ENCODE peak calls at places on chromosomes 6 and 20, in nine cellular contexts. L is IMR-90, H is lower lobe of right lung, R is HCT116, Z is GM06990, G is foreskin fibroblast, P is brain microvascular endothelial cell, O is lower leg skin, I is lung. E is an unnamed sample.

GRCh38 chr20:11906626-11907480 is 10.8 kb upstream of the BTBD3 start:
- DNase-seq in I (no peak), P (no peak), G (no peak), H (no peak), R (no peak), Z (no peak), L (no peak), O (no peak), E (no peak)

GRCh38 chr20:15702161-15702560 is 871.1 kb downstream of the KIF16B start:
- DNase-seq in R (no peak), P (peak; percentile 51), L (peak; percentile 56), G (peak; percentile 55), O (no peak), H (no peak), I (no peak), Z (no peak), E (no peak)

GRCh38 chr6:47865206-47865605 is 83.4 kb downstream of the OPN5 start:
- DNase-seq in Z (no peak), H (no peak), P (no peak), G (no peak), I (no peak), O (no peak), L (no peak), R (no peak), E (no peak)

GRCh38 chr6:1075444-1075843 is 236.5 kb upstream of the FOXQ1 start:
- DNase-seq in I (no peak), P (no peak), O (peak; percentile 49), G (no peak), H (no peak), Z (no peak), L (peak; percentile 42), R (no peak), E (no peak)

GRCh38 chr6:158145940-158146339 is 22.1 kb downstream of the SERAC1 start:
- DNase-seq in R (no peak), H (no peak), Z (no peak), I (no peak), L (peak; percentile 44), P (no peak), G (no peak), O (no peak), E (no peak)

GRCh38 chr6:36626636-36627035 is 32.5 kb downstream of the SRSF3 start:
- DNase-seq in Z (no peak), H (no peak), R (no peak), O (no peak), G (no peak), L (no peak), P (no peak), I (no peak), E (peak; percentile 58)

GRCh38 chr6:10465633-10466499 is 51.0 kb upstream of the TFAP2A start:
- DNase-seq in P (peak; percentile 56), R (peak; percentile 65), I (no peak), O (no peak), H (no peak), G (peak; percentile 57), L (peak; percentile 28), Z (peak; percentile 23), E (peak; percentile 22)

GRCh38 chr6:13513606-13514502 is 26.5 kb upstream of the GFOD1 start:
- DNase-seq in G (no peak), H (no peak), O (no peak), L (no peak), Z (no peak), P (no peak), R (no peak), I (no peak), E (no peak)

GRCh38 chr6:139482184-139482751 is 107.8 kb upstream of the CITED2 start:
- DNase-seq in H (no peak), L (no peak), I (no peak), O (no peak), P (no peak), G (no peak), R (no peak), Z (no peak), E (peak; percentile 20)

GRCh38 chr20:25296094-25297093 is 48.5 kb downstream of the PYGB start:
- DNase-seq in G (peak; percentile 62), H (no peak), Z (no peak), R (no peak), I (no peak), O (no peak), L (peak; percentile 24), P (no peak), E (peak; percentile 32)

GRCh38 chr20:23083553-23084220 is 2.4 kb downstream of the CD93 start:
- DNase-seq in G (no peak), R (no peak), P (no peak), L (no peak), I (no peak), O (no peak), Z (no peak), H (no peak), E (no peak)
- H3K4me3 ChIP-seq in G (no peak overlapping the region), R (no peak overlapping the region), P (no peak overlapping the region), L (no peak overlapping the region), I (peak overlapping the region; percentile 53), O (no peak overlapping the region), Z (peak overlapping the region; percentile 7), H (peak overlapping the region; percentile 56), E (no peak overlapping the region)

DNA sequence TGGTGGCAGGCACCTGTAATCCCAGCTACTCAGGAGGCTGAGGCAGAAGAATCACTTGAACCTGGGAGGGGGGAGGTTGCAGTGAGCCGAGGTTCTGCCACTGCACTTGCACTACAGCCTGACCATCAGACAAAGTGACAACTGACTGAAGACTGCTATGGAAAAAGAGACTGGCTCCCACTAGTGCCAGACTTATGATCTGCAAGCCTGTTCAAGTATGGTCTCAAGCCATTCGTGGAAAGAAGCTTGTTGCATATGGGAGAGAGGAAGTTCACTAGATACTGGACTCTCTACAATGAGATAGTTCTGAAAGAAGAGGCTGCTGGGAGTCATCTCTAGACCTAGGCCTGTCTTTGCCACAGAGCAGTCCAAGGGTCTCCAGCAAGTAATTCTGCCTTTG is 26.7 kb downstream of the MDN1 start:
- DNase-seq in L (peak; percentile 16), G (peak; percentile 23), Z (no peak), R (peak; percentile 8), H (no peak), O (no peak), I (no peak), P (peak; percentile 50), E (peak; percentile 41)
- TF ChIP-seq CTCF in L (peak; percentile 19), G (peak; percentile 27), Z (peak; percentile 66), R (no peak), H (peak; percentile 29), O (no peak), I (no peak), P (peak; percentile 72), E (peak; percentile 50)

GRCh38 chr6:157069585-157069984 is 253.7 kb downstream of the TMEM242 start:
- DNase-seq in G (no peak), H (no peak), O (no peak), P (no peak), Z (no peak), R (no peak), L (no peak), I (no peak), E (no peak)

GRCh38 chr6:157072128-157072527 is 251.2 kb downstream of the TMEM242 start:
- DNase-seq in H (no peak), Z (no peak), I (no peak), P (no peak), O (no peak), L (no peak), G (no peak), R (no peak), E (no peak)

GRCh38 chr6:157070403-157071107 is 252.8 kb downstream of the TMEM242 start:
- DNase-seq in R (no peak), P (no peak), G (no peak), I (no peak), Z (no peak), H (no peak), O (no peak), L (no peak), E (no peak)

GRCh38 chr6:157066781-157067491 is 256.4 kb downstream of the TMEM242 start:
- DNase-seq in I (no peak), P (no peak), H (no peak), R (no peak), L (peak; percentile 29), G (no peak), O (no peak), Z (no peak), E (no peak)

GRCh38 chr6:157068691-157069228 is 254.6 kb downstream of the TMEM242 start:
- DNase-seq in O (no peak), H (no peak), L (peak; percentile 49), G (no peak), Z (peak; percentile 79), I (no peak), R (no peak), P (no peak), E (no peak)
- H3K4me3 ChIP-seq in O (no peak overlapping the region), H (no peak overlapping the region), L (no peak overlapping the region), G (no peak overlapping the region), Z (no peak overlapping the region), I (no peak overlapping the region), R (no peak overlapping the region), P (no peak overlapping the region), E (no peak overlapping the region)

DNA sequence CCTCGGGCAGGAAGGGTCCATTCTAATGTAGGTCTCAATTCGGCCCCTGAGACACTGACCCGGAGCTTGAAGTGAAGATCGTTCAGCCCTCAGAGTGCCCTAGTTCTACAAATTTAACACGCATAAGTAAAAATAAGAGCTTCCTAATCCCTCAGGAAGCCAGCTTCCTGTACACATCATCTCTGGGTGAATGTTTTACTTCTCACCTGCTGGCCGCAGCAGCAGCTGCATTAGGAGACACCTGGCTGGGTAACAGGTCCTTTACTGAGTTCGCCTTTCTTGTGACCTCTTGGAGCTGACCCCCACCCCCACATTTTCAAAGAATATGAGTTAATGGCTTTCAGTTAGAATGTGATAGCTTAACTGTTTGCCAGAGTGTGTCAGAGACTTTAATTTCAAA is 165.0 kb downstream of the SMOC2 start:
- DNase-seq in G (no peak), P (no peak), Z (no peak), R (no peak), H (no peak), O (peak; percentile 39), I (no peak), L (no peak), E (no peak)
- TF ChIP-seq CTCF in G (no peak), P (no peak), Z (no peak), R (no peak), H (no peak), O (no peak), I (no peak), L (no peak), E (no peak)